ENCODE peak calls at places on chromosomes 3 and 15, in five cellular contexts. W is upper lobe of right lung, U is OCI-LY7, P is mesothelial cell of epicardium, L is nephron progenitor cell. V is an unnamed sample.
A peak's percentile ranks its signal among the peaks of the same experiment; 100 is the strongest.

GRCh38 chr15:65791335-65792129 is 561 bp downstream of the DENND4A start:
- DNase-seq in W (peak; percentile 81), U (peak; percentile 58), P (peak; percentile 46), L (peak; percentile 63), V (no peak)

GRCh38 chr3:123586131-123586530 is 1.3 kb upstream of the HACD2 start:
- DNase-seq in W (no peak), U (peak; percentile 65), P (no peak), L (peak; percentile 45), V (no peak)

GRCh38 chr3:72155391-72156064 is 370.6 kb upstream of the PROK2 start:
- DNase-seq in W (no peak), U (no peak), P (no peak), L (no peak), V (no peak)

GRCh38 chr15:77327168-77327567 is 92.7 kb downstream of the PEAK1 start:
- DNase-seq in W (no peak), U (no peak), P (no peak), L (no peak), V (no peak)

GRCh38 chr3:67622652-67623051 is 31.8 kb downstream of the SUCLG2 start:
- DNase-seq in W (no peak), U (no peak), P (no peak), L (no peak), V (no peak)

GRCh38 chr3:53426918-53427317 is 67.5 kb upstream of the CACNA1D start:
- DNase-seq in W (no peak), U (no peak), P (no peak), L (no peak), V (no peak)

GRCh38 chr3:181630873-181631272 is 80.9 kb upstream of the SOX2 start:
- DNase-seq in W (no peak), U (no peak), P (no peak), L (no peak), V (no peak)

GRCh38 chr15:31486906-31487695 is 160.5 kb downstream of the KLF13 start:
- DNase-seq in W (peak; percentile 60), U (no peak), P (no peak), L (no peak), V (no peak)

GRCh38 chr15:72179950-72180581 is 17.5 kb downstream of the GRAMD2A start:
- DNase-seq in W (no peak), U (no peak), P (no peak), L (no peak), V (no peak)

GRCh38 chr3:127784865-127785710 is 37.2 kb downstream of the MGLL start:
- DNase-seq in W (peak; percentile 82), U (no peak), P (no peak), L (no peak), V (no peak)

GRCh38 chr3:46110701-46111493 is 83.6 kb upstream of the XCR1 start:
- DNase-seq in W (no peak), U (no peak), P (no peak), L (no peak), V (no peak)

GRCh38 chr15:64622410-64623260 is 152.8 kb downstream of the RBPMS2 start:
- DNase-seq in W (no peak), U (no peak), P (no peak), L (no peak), V (peak; percentile 44)

GRCh38 chr3:194424953-194425352 is 25.9 kb upstream of the GP5 start:
- DNase-seq in W (no peak), U (no peak), P (no peak), L (no peak), V (no peak)

GRCh38 chr15:40847225-40847961 is 3.5 kb downstream of the SPINT1 start:
- DNase-seq in W (peak; percentile 87), U (peak; percentile 72), P (no peak), L (peak; percentile 69), V (peak; percentile 81)

GRCh38 chr15:85897818-85898717 is 103.3 kb upstream of the KLHL25 start:
- DNase-seq in W (no peak), U (no peak), P (no peak), L (no peak), V (no peak)

GRCh38 chr15:90529369-90530249 is at the start of gene CRTC3:
- DNase-seq in W (peak; percentile 84), U (peak; percentile 70), P (peak; percentile 34), L (peak; percentile 64), V (peak; percentile 89)

GRCh38 chr3:132432639-132433038 is 15.3 kb downstream of the DNAJC13 start:
- DNase-seq in W (no peak), U (no peak), P (no peak), L (no peak), V (no peak)

GRCh38 chr15:34436126-34436955 is 1.3 kb downstream of the GOLGA8A start:
- DNase-seq in W (no peak), U (no peak), P (no peak), L (peak; percentile 30), V (peak; percentile 14)

GRCh38 chr15:26736502-26737248 is 36.2 kb downstream of the GABRB3 start:
- DNase-seq in W (no peak), U (no peak), P (no peak), L (no peak), V (no peak)

GRCh38 chr3:190429681-190430080 is 20.0 kb downstream of the TMEM207 start:
- DNase-seq in W (no peak), U (no peak), P (no peak), L (no peak), V (no peak)

GRCh38 chr3:113300596-113300995 is 89.2 kb downstream of the BOC start:
- DNase-seq in W (no peak), U (no peak), P (no peak), L (no peak), V (no peak)

GRCh38 chr15:43524254-43524847 is 6.9 kb downstream of the MAP1A start:
- DNase-seq in W (no peak), U (peak; percentile 75), P (no peak), L (no peak), V (no peak)

GRCh38 chr3:128133273-128133883 is 9.8 kb upstream of the RUVBL1 start:
- DNase-seq in W (no peak), U (peak; percentile 57), P (no peak), L (no peak), V (no peak)

GRCh38 chr3:124686028-124686670 is 44.1 kb upstream of the UMPS start:
- DNase-seq in W (no peak), U (no peak), P (no peak), L (no peak), V (no peak)

GRCh38 chr3:173745952-173746682 is 348.6 kb downstream of the NLGN1 start:
- DNase-seq in W (no peak), U (no peak), P (no peak), L (no peak), V (no peak)

GRCh38 chr3:127746400-127747057 is 73.8 kb downstream of the ABTB1 start:
- DNase-seq in W (no peak), U (no peak), P (no peak), L (no peak), V (no peak)

GRCh38 chr15:63599401-63600000 is 2.3 kb downstream of the FBXL22 start:
- DNase-seq in W (peak; percentile 89), U (peak; percentile 53), P (no peak), L (no peak), V (peak; percentile 54)

GRCh38 chr3:46935168-46935858 is 41.2 kb downstream of the CCDC12 start:
- DNase-seq in W (no peak), U (no peak), P (peak; percentile 58), L (no peak), V (no peak)

GRCh38 chr15:23687143-23687470 is at the start of gene NDN:
- DNase-seq in W (peak; percentile 78), U (no peak), P (peak; percentile 36), L (peak; percentile 71), V (no peak)

DNA sequence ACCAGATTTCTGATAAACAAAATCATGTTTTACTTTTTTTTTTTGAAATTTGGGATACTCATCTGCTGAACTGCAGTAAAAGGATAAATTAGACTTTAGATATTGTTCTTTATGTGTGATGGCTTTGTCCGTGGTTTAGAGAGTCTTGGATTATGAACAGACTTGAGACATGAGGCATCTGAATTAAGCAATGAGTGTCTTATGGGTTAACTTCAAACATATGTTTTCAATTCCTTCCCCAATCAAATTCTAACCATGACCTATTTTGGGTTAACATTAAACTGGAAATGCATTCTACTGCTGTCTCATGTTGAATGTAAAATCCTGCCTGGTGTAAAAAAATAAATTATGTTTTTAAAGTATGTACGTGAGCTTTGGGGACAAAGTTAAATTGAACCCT is 171.4 kb downstream of the SEMA6D start:
- DNase-seq in W (no peak), U (no peak), P (no peak), L (no peak), V (no peak)
- TF ChIP-seq CTCF in W (no peak), U (no peak), P (no peak), L (no peak), V (no peak)

GRCh38 chr3:55143336-55143735 is 215.5 kb upstream of the LRTM1 start:
- DNase-seq in W (no peak), U (no peak), P (no peak), L (no peak), V (no peak)

GRCh38 chr3:55147856-55148720 is 220.2 kb upstream of the LRTM1 start:
- DNase-seq in W (no peak), U (no peak), P (no peak), L (no peak), V (no peak)

GRCh38 chr3:55143928-55144671 is 216.2 kb upstream of the LRTM1 start:
- DNase-seq in W (no peak), U (no peak), P (no peak), L (no peak), V (no peak)

GRCh38 chr3:55147406-55147805 is 219.5 kb upstream of the LRTM1 start:
- DNase-seq in W (no peak), U (no peak), P (no peak), L (no peak), V (no peak)
- TF ChIP-seq CTCF in W (no peak), U (no peak), P (no peak), L (no peak), V (no peak)

DNA sequence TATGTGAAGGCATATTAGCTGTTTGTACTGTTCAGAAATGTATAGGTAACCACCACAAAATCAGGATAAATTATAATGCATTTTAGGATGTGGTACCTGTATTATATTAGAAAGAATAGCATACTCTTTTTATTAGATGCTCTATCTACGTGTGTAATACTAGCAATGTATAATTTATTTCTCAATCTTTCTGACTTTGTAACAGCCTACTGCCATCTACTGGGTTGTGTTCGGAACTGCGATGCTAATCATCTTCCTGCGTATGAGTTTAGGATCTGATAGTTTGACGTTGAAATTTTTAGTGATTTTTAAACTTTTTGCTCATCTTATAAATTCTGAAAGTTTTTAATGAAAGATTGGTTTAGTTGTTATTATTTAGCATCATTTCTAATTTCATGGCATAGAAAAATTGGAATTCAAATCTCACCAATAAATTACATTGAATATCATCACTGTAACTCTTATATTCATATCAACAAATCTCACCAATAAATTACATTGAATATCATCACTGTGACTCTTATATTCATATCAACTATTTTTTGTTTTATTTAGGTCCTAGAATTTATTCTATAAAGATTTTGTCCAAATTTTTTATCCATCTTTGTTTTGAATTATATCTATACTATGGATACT is 322.7 kb upstream of the ZNF717 start:
- DNase-seq in W (no peak), U (peak; percentile 14), P (no peak), L (peak; percentile 11), V (peak; percentile 13)
- TF ChIP-seq CTCF in W (peak; percentile 71), U (peak; percentile 88), P (peak; percentile 55), L (peak; percentile 88), V (peak; percentile 47)

DNA sequence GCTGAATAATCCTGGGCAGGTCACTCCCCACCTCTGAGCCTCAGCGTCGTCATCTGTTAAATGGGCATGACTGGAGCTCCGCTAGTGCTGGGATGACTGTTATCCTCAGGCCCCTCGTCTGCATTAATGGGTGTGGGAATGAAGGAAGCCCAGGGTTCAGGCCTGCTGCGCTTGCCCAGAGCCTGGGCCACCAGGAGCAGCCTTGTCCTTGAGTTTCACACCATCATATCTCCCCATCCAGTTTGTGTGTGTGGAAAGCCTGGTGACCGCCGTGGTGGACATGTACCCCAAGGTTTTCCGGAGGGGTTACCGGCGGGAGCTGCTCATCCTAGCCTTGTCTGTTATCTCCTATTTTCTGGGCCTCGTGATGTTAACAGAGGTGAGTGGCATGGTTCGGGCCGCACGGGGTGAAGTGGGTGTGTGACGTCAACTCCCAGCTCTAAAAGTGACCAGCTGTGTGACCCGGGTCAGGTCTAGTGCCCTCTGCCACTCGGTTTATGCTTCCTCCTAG is 63.5 kb upstream of the SLC6A1 start:
- DNase-seq in W (peak; percentile 30), U (no peak), P (no peak), L (no peak), V (no peak)
- TF ChIP-seq CTCF in W (no peak), U (no peak), P (no peak), L (no peak), V (no peak)

V was measured in GM10248.